ENCODE peak calls at places on chromosome 11, in five cellular contexts. L, Y, P, K and Q are unnamed samples.

GRCh38 chr11:66864924-66865697 is 8.2 kb downstream of the LRFN4 start:
- DNase-seq in P (no peak), L (no peak), K (no peak), Y (no peak), Q (no peak)

GRCh38 chr11:128796275-128796674 is 70.8 kb downstream of the KCNJ1 start:
- DNase-seq in Y (no peak), K (no peak), P (no peak), L (no peak), Q (peak; percentile 69)

GRCh38 chr11:848380-848931 is 5.8 kb downstream of the TSPAN4 start:
- DNase-seq in L (no peak), K (peak; percentile 64), Y (peak; percentile 77), P (no peak), Q (no peak)

GRCh38 chr11:17807034-17807433 is 72.5 kb downstream of the KCNC1 start:
- DNase-seq in Y (no peak), P (no peak), L (no peak), K (no peak), Q (no peak)

GRCh38 chr11:67542169-67542568 is 18.9 kb upstream of the CABP2 start:
- DNase-seq in P (no peak), K (no peak), L (no peak), Y (no peak), Q (no peak)

GRCh38 chr11:44858796-44859527 is 91.7 kb downstream of the TP53I11 start:
- DNase-seq in K (no peak), L (no peak), Y (no peak), P (no peak), Q (no peak)

GRCh38 chr11:71366076-71366475 is 82.1 kb downstream of the DHCR7 start:
- DNase-seq in Y (no peak), P (no peak), L (no peak), K (no peak), Q (no peak)

GRCh38 chr11:118996926-118997626 is 862 bp upstream of the CENATAC start:
- DNase-seq in K (no peak), L (no peak), Y (peak; percentile 37), P (no peak), Q (no peak)

GRCh38 chr11:127381247-127381646 is 380.7 kb upstream of the KIRREL3 start:
- DNase-seq in L (no peak), Y (no peak), P (no peak), K (no peak), Q (no peak)

GRCh38 chr11:120034881-120035620 is 102.9 kb downstream of the TRIM29 start:
- DNase-seq in L (no peak), P (no peak), K (no peak), Y (no peak), Q (no peak)

GRCh38 chr11:31874631-31875191 is 63.6 kb upstream of the PAX6 start:
- DNase-seq in P (no peak), Y (no peak), K (no peak), L (no peak), Q (no peak)

GRCh38 chr11:86219291-86220193 is 25.0 kb upstream of the EED start:
- DNase-seq in P (no peak), Y (no peak), L (no peak), K (no peak), Q (no peak)
- H3K27ac ChIP-seq in P (no peak overlapping the region), Y (no peak overlapping the region), L (no peak overlapping the region), K (no peak overlapping the region), Q (no peak overlapping the region)

DNA sequence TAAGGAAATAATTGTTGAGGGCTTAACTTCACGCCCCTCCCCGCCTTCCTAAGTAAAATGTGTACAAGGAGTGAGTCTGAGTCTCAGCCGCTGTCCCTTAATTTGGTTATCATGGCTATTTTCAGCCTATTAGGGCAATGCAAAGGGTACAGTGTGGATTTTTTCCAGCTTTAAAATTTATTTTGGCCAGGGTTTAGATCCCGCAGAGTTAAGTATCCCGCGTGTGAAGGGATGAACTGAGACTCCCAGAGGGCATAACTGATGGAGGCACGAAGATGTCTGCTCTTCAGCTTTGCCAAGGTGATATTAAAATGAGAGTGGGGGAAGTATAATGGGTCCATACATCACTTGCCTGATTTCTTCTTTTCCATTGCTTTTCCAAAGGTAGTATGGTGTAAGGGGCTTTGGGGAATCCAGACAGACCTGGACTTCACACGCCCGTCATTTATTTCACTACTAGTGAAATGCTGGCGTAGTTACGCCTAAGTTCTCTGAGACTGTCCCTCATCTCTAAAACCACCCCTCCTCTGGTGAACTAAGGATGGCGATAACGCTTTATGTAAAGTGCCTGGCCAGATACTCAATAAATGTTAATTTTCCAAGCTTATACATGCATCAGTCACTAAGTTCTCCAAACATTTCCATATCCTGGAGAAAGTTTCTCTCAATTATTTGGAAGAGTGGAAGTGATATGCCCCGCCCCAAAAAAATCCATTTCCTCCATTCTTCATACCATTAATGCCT is 916 bp upstream of the FBXO3 start:
- DNase-seq in K (no peak), Y (no peak), L (no peak), P (no peak), Q (no peak)
- H3K27ac ChIP-seq in K (peak overlapping the region; percentile 83), Y (peak overlapping the region; percentile 83), L (peak overlapping the region; percentile 72), P (no peak overlapping the region), Q (no peak overlapping the region)

GRCh38 chr11:10658621-10659338 is 34.8 kb downstream of the IRAG1 start:
- DNase-seq in P (no peak), Y (no peak), K (no peak), L (no peak), Q (no peak)
- H3K27ac ChIP-seq in P (peak overlapping the region; percentile 91), Y (no peak overlapping the region), K (no peak overlapping the region), L (peak overlapping the region; percentile 68), Q (peak overlapping the region; percentile 91)

GRCh38 chr11:69076129-69076791 is 27.5 kb downstream of the TPCN2 start:
- DNase-seq in K (no peak), P (peak; percentile 3), L (no peak), Y (no peak), Q (peak; percentile 38)
- H3K27ac ChIP-seq in K (no peak overlapping the region), P (peak overlapping the region; percentile 78), L (no peak overlapping the region), Y (no peak overlapping the region), Q (peak overlapping the region; percentile 67)

GRCh38 chr11:11856638-11857037 is 14.9 kb downstream of the USP47 start:
- DNase-seq in Y (no peak), K (no peak), P (no peak), L (no peak), Q (no peak)
- H3K27ac ChIP-seq in Y (peak overlapping the region; percentile 18), K (no peak overlapping the region), P (no peak overlapping the region), L (no peak overlapping the region), Q (no peak overlapping the region)

DNA sequence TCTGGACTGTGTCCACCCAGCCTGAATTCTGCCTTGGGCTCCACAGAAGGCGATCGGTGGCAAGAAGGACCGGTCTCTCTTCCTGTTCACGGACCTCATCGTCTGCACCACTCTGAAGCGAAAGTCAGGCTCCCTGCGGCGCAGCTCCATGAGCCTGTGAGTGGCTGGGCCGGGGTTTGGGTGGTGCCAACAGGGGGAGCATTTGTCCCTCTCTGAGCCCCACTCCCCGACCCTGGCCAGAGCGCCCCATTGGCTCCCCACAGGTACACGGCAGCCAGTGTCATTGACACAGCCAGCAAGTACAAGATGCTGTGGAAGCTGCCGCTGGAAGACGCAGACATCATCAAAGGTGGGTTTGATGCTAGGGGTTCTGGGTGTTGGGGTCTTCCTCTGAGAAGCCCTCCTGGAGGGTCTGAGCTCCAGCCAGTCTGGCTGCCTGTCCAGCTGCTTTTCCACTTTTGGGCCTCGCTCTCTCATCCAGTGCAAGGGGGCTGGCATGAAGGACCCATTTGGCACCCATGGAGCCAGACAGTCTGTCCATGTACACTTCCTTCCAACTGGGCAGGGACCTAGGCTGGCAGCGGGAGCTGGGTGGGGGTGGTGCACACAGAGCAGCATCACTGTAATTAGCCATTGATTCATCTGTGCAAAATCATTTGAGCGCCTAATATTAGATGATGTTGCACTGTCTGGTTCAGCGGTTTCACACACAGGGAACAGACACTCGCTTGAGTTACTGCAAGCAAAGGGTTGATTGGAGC is 19.0 kb upstream of the RELT start:
- DNase-seq in P (no peak), K (no peak), Y (no peak), L (no peak), Q (no peak)
- H3K27ac ChIP-seq in P (no peak overlapping the region), K (no peak overlapping the region), Y (no peak overlapping the region), L (peak overlapping the region; percentile 12), Q (no peak overlapping the region)

DNA sequence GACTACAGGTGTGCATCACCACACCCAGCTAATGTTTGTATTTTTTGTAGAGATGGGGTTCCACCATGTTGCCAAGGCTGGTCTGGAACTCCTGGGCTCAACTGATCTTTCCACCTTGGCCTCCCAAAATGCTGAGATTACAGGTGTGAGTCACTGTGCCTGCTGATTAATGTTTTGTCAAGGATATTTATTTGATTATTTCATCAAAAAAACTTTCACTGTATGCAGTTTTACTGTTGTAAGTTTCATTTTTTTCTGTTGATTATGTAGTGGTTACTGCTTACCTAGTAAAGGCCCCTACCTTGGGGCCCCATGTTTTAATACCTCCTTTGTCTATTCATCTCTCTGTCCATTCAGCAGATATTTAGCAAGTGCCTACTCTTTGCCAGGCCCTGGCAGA is 16.7 kb upstream of the FAM168A start:
- DNase-seq in P (no peak), L (no peak), Y (no peak), K (no peak), Q (no peak)
- H3K27ac ChIP-seq in P (no peak overlapping the region), L (no peak overlapping the region), Y (no peak overlapping the region), K (no peak overlapping the region), Q (no peak overlapping the region)

GRCh38 chr11:10461276-10461790 is 6.3 kb downstream of the AMPD3 start:
- DNase-seq in P (no peak), K (no peak), Y (no peak), L (no peak), Q (no peak)

GRCh38 chr11:10460611-10461275 is 5.7 kb downstream of the AMPD3 start:
- DNase-seq in P (no peak), Y (no peak), L (no peak), K (no peak), Q (no peak)

GRCh38 chr11:10457901-10458300 is 2.8 kb downstream of the AMPD3 start:
- DNase-seq in L (no peak), P (no peak), K (no peak), Y (no peak), Q (no peak)

GRCh38 chr11:10456519-10456918 is 1.5 kb downstream of the AMPD3 start:
- DNase-seq in P (no peak), K (no peak), Y (no peak), L (no peak), Q (no peak)

DNA sequence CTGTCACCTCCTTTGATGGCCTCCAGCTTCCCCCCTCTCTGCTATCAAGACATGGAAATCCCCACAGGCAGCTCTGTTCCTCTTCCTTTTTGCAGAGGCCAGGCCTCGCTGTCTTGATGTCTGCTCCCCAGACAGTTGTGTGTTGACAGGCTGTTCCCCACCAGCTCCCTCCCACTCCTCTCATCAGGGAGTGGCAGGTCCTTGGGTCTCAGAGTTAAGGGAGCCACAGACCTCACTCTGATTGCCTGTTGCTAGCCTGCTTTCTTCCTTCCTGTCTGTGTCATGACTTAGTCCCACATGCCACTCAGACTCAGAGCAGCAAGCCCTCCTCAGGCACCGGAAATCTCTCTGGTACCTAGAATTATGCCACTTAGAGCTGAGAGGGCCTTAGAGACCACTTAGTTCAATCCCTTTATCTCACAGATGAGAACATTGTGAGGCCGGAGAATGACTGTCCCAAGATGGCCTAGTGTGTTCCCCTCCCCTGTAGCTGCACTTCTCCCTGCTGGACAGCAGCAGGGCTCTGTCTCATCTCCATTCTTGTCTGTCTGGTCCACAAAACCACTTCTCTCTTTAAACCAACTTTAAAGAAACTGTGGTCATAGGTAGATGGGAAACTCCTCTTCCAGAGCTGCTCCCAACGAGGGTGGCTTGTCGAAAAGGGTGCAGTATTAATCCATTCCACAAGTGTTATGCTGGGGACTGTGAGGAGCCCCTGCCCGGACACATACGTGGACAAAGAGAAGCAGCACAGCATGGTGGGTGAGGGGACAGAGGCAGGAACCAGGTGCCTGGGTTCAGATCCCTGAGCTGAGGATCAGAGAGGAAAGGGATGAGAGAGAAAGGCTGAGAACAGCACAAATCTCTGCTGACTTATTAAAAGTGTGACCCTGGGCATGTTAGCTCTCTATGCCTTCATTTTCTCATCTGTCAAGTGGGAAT is 4.2 kb downstream of the AMPD3 start:
- DNase-seq in P (no peak), L (no peak), Y (peak; percentile 51), K (no peak), Q (no peak)
- H3K27ac ChIP-seq in P (no peak overlapping the region), L (no peak overlapping the region), Y (peak overlapping the region; percentile 75), K (no peak overlapping the region), Q (no peak overlapping the region)

GRCh38 chr11:12223771-12224536 is 113.6 kb downstream of the MICAL2 start:
- DNase-seq in Y (no peak), L (no peak), P (no peak), K (no peak), Q (no peak)
- H3K27ac ChIP-seq in Y (peak overlapping the region; percentile 54), L (peak overlapping the region; percentile 32), P (peak overlapping the region; percentile 94), K (no peak overlapping the region), Q (peak overlapping the region; percentile 65)